ENCODE peak calls at places on chromosomes 16 and 17, in ten cellular contexts. R is H54; K is skeletal muscle cell; U is T-helper 2 cell; Q is pancreas; L is OCI-LY7; H is stimulated activated CD4-positive, alpha-beta T cell treated with anti-CD3 and anti-CD28 coated beads, Interleukin-15, amount 100 ng/mL, for 1 hour; T is NCI-H510A; G is MM.1S; X is HT1080. D is an unnamed sample.

GRCh38 chr16:3645504-3646347 is 8.8 kb upstream of the DNASE1 start:
- DNase-seq in R (no peak), K (peak), U (no peak), Q (no peak), L (no peak), H (no peak), T (no peak), G (no peak), X (no peak), D (no peak)

GRCh38 chr16:67598527-67598926 is 36.2 kb downstream of the CTCF start:
- DNase-seq in R (no peak), K (no peak), U (no peak), Q (no peak), L (no peak), H (no peak), T (no peak), G (no peak), X (no peak), D (no peak)

GRCh38 chr17:3602499-3602898 is 6.7 kb downstream of the TRPV1 start:
- DNase-seq in R (no peak), K (no peak), U (no peak), Q (no peak), L (peak), H (no peak), T (no peak), G (peak), X (no peak), D (no peak)

GRCh38 chr16:22198547-22199293 is 7.4 kb upstream of the EEF2K start:
- DNase-seq in R (no peak), K (no peak), U (no peak), Q (no peak), L (peak), H (no peak), T (no peak), G (peak), X (no peak), D (no peak)

GRCh38 chr16:82460761-82461160 is 166.0 kb upstream of the CDH13 start:
- DNase-seq in R (no peak), K (no peak), U (no peak), Q (no peak), L (no peak), H (no peak), T (no peak), G (no peak), X (no peak), D (no peak)

GRCh38 chr16:67428146-67428731 is 2.7 kb upstream of the HSD11B2 start:
- DNase-seq in R (peak), K (no peak), U (no peak), Q (peak), L (peak), H (peak), T (no peak), G (peak), X (peak), D (no peak)

GRCh38 chr16:78244131-78244899 is 144.9 kb downstream of the WWOX start:
- DNase-seq in R (no peak), K (no peak), U (no peak), Q (no peak), L (no peak), H (no peak), T (no peak), G (no peak), X (no peak), D (no peak)

GRCh38 chr16:70608516-70608915 is 37.8 kb upstream of the IL34 start:
- DNase-seq in R (no peak), K (no peak), U (no peak), Q (no peak), L (no peak), H (no peak), T (no peak), G (no peak), X (no peak), D (no peak)

GRCh38 chr16:12064291-12064690 is 87.8 kb downstream of the SNX29 start:
- DNase-seq in R (no peak), K (no peak), U (no peak), Q (no peak), L (no peak), H (no peak), T (no peak), G (no peak), X (no peak), D (no peak)

GRCh38 chr16:57988929-57989328 is 11.5 kb downstream of the ZNF319 start:
- DNase-seq in R (no peak), K (no peak), U (no peak), Q (peak), L (no peak), H (no peak), T (peak), G (no peak), X (no peak), D (no peak)

GRCh38 chr17:50631908-50632571 is 2.6 kb upstream of the ABCC3 start:
- DNase-seq in R (peak), K (no peak), U (no peak), Q (no peak), L (no peak), H (no peak), T (no peak), G (no peak), X (peak), D (no peak)

GRCh38 chr17:65584604-65585521 is 23.4 kb upstream of the AXIN2 start:
- DNase-seq in R (no peak), K (no peak), U (no peak), Q (peak), L (no peak), H (no peak), T (no peak), G (no peak), X (no peak), D (no peak)

GRCh38 chr17:74474043-74474792 is 7.8 kb downstream of the CD300A start:
- DNase-seq in R (no peak), K (no peak), U (peak), Q (no peak), L (peak), H (no peak), T (no peak), G (peak), X (no peak), D (no peak)

GRCh38 chr17:43043306-43043705 is 18.3 kb downstream of the RND2 start:
- DNase-seq in R (no peak), K (no peak), U (no peak), Q (no peak), L (no peak), H (no peak), T (no peak), G (no peak), X (no peak), D (no peak)

GRCh38 chr16:7521834-7522233 is 189.2 kb downstream of the RBFOX1 start:
- DNase-seq in R (no peak), K (no peak), U (no peak), Q (no peak), L (no peak), H (no peak), T (no peak), G (no peak), X (no peak), D (no peak)

GRCh38 chr17:57294075-57294474 is 37.8 kb downstream of the MSI2 start:
- DNase-seq in R (no peak), K (no peak), U (no peak), Q (no peak), L (no peak), H (no peak), T (peak), G (no peak), X (no peak), D (peak)